ENCODE peak calls at places on chromosomes 1 and 21, in ten cellular contexts. D, U, T, Q, O, F, R, A, L and C are unnamed samples.
A peak's percentile ranks its signal among the peaks of the same experiment; 100 is the strongest.

GRCh38 chr21:45538381-45539045 is 3.7 kb downstream of the SLC19A1 start:
- DNase-seq in D (no peak), Q (no peak), F (peak; percentile 14), R (peak; percentile 61), T (no peak), O (peak; percentile 1), A (no peak), L (no peak), U (no peak), C (no peak)

GRCh38 chr1:183989078-183989577 is 48.4 kb downstream of the COLGALT2 start:
- DNase-seq in O (peak; percentile 41), A (no peak), U (no peak), T (peak; percentile 5), Q (no peak), D (no peak), R (no peak), F (peak; percentile 16), L (no peak), C (peak; percentile 57)

GRCh38 chr1:228046421-228047182 is 35.9 kb upstream of the ARF1 start:
- DNase-seq in L (no peak), U (no peak), F (no peak), Q (no peak), A (no peak), O (no peak), T (no peak), R (no peak), D (no peak), C (no peak)

GRCh38 chr1:247298124-247298481 is 33.6 kb downstream of the ZNF496 start:
- DNase-seq in D (no peak), R (no peak), L (no peak), Q (no peak), F (no peak), T (no peak), A (no peak), U (no peak), O (no peak), C (no peak)

GRCh38 chr1:6882414-6882813 is 97.2 kb downstream of the CAMTA1 start:
- DNase-seq in D (no peak), Q (no peak), O (no peak), F (no peak), R (no peak), T (no peak), A (no peak), U (no peak), L (no peak), C (no peak)

GRCh38 chr1:172742599-172743500 is 83.9 kb downstream of the FASLG start:
- DNase-seq in L (no peak), F (no peak), U (peak; percentile 12), Q (no peak), O (no peak), A (no peak), T (no peak), D (peak; percentile 60), R (no peak), C (no peak)

GRCh38 chr1:151292207-151293030 is 10.3 kb downstream of the ZNF687 start:
- DNase-seq in O (no peak), A (no peak), L (no peak), T (no peak), F (no peak), R (no peak), U (no peak), D (no peak), Q (no peak), C (no peak)

GRCh38 chr1:230292739-230293720 is 133.1 kb downstream of the PGBD5 start:
- DNase-seq in R (peak; percentile 35), U (no peak), F (no peak), Q (no peak), L (no peak), A (no peak), T (no peak), D (no peak), O (peak; percentile 37), C (no peak)

DNA sequence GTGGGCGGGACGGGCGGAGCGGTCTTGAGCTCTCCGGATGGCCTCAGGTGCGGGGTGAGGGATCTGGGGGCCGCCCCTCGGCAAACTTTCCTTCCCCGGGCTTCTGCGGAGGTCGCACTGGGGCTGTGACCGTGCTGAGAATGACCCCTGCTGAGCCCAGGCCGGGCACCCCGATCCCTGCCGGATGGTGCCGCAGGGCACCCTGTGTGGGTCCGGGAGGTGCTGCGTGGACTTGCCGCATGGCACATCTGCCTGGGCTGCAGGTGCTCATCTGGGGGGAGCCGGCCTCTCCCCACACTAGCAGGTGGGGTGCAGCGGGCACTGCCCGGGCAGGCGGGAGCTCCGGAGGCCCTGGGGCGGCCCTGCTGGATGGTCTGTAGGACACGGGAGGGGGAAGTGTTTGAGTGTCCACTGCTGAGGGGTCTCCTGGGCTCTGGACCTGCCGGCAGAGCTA is 31.8 kb upstream of the PEX10 start:
- DNase-seq in T (no peak), F (no peak), A (no peak), R (no peak), Q (no peak), L (no peak), U (no peak), O (no peak), D (no peak), C (no peak)
- H3K27ac ChIP-seq in T (no peak overlapping the region), F (no peak overlapping the region), A (no peak overlapping the region), R (no peak overlapping the region), Q (no peak overlapping the region), L (no peak overlapping the region), U (peak overlapping the region; percentile 51), O (no peak overlapping the region), D (no peak overlapping the region), C (no peak overlapping the region)

GRCh38 chr21:33386222-33386784 is 16.9 kb upstream of the IFNGR2 start:
- DNase-seq in L (no peak), O (no peak), D (peak; percentile 32), U (no peak), Q (no peak), T (no peak), A (no peak), R (no peak), F (no peak), C (no peak)
- TF ChIP-seq CTCF in L (no peak), O (no peak), D (peak; percentile 63), U (no peak), Q (no peak), T (no peak), A (no peak), R (no peak), F (no peak), C (no peak)

GRCh38 chr1:73635021-73635420 is 563.0 kb downstream of the LRRIQ3 start:
- DNase-seq in Q (no peak), T (peak; percentile 16), A (no peak), U (no peak), O (no peak), F (no peak), D (no peak), R (no peak), L (no peak), C (no peak)

GRCh38 chr1:73644198-73644597 is 553.8 kb downstream of the LRRIQ3 start:
- DNase-seq in D (no peak), L (no peak), T (no peak), Q (no peak), O (no peak), F (no peak), U (no peak), R (no peak), A (no peak), C (no peak)

GRCh38 chr1:73637275-73637674 is 560.7 kb downstream of the LRRIQ3 start:
- DNase-seq in O (no peak), R (no peak), A (no peak), F (no peak), T (no peak), U (no peak), L (no peak), D (no peak), Q (no peak), C (no peak)

DNA sequence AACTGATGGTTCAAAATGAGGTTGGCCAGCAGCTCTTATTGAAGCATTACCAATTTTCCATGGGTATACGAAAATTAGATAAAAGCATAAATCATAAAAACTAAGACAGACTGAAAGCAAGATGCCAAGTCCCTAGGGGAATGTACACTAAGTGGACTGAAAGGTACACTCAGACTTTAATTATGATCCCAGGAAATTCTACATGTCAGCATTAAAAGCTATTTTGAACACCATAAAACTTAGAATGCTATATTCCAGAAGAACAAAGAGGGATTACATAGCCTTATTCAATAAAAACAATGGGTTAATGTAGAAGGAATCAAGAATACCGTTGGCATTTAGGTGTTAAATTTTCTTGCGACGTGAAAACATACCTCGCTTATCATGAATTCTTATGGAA is 558.5 kb downstream of the LRRIQ3 start:
- DNase-seq in O (no peak), U (no peak), L (no peak), Q (no peak), A (no peak), D (no peak), T (no peak), F (no peak), R (no peak), C (no peak)
- H3K4me1 ChIP-seq in O (no peaks in the 10 kb centered on the region), U (no peaks in the 10 kb centered on the region), L (no peaks in the 10 kb centered on the region), Q (no peaks in the 10 kb centered on the region), A (no peaks in the 10 kb centered on the region), D (no peaks in the 10 kb centered on the region), T (no peaks in the 10 kb centered on the region), F (no peaks in the 10 kb centered on the region), R (no peaks in the 10 kb centered on the region), C (no peaks in the 10 kb centered on the region)

DNA sequence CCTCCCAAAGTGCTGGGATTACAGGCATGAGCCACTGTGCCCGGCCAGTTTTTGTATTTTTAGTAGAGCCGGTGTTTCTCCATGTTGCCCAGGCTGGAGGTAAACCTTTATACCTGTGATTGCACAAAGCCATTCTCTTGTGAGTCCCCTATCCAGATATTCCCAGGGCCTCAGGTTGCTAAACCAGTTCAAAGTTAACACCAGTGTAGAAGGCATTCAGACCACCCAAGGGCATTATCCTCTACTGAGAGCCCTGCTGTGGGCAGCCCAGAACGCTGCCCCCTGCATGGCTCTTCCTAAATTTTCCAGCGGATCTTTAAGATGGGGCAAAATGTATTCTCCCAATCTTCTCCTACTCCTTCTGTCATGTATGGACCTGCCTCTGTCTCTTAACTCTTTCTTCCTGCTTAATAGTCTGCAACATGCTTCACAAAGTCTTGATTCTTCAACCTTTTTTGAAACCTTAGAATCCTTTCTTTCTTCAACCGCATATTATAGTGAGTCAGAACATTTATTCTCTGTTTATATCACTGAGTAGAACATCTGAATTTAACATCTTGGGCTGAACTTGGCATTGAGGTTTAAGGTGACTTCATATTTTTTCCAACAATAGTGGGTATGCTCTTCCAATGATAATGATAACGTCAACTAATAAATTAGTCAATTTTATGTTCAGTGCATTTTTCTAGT is 36.0 kb downstream of the UBE4B start:
- DNase-seq in U (no peak), F (no peak), T (no peak), R (no peak), Q (no peak), D (no peak), L (no peak), O (no peak), A (no peak), C (no peak)
- H3K27ac ChIP-seq in U (no peak overlapping the region), F (peak overlapping the region; percentile 87), T (no peak overlapping the region), R (peak overlapping the region; percentile 27), Q (peak overlapping the region; percentile 67), D (no peak overlapping the region), L (peak overlapping the region; percentile 3), O (no peak overlapping the region), A (no peak overlapping the region), C (no peak overlapping the region)

DNA sequence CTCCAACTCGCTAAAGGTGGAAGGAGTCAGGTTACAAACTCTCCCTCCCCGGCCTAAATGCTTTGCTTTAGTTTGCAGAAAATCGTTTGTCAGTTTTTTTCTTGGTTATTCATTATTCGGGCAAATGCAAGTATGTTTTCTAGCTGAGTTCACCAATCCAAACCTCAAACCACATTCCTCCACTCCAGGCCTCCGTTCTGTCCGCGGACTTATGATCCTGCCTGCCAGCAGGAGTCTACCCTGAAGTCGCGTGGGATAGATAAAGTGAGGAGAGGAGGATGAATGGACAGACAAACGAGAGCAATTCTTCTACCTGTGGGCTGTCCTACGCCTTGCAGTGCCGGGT is 1.3 kb downstream of the ADAMTS1 start:
- DNase-seq in D (no peak), O (peak; percentile 8), L (no peak), R (no peak), T (no peak), F (no peak), Q (no peak), U (no peak), A (no peak), C (no peak)
- TF ChIP-seq CTCF in D (no peak), O (no peak), L (no peak), R (no peak), T (no peak), F (no peak), Q (no peak), U (no peak), A (no peak), C (no peak)